ENCODE peak calls at places on chromosome 1, in eight cellular contexts. One of them, this sample, is unnamed. For H3K27me3, the result is how much of the 10 kb centered on the place peaks cover.

GRCh38 chr1:202800742-202801141 is 7.5 kb downstream of the KDM5B start:
- DNase-seq in cardiac muscle cell: no peak
- DNase-seq in ascending aorta: no peak
- DNase-seq in BE2C: no peak
- DNase-seq in small intestine: no peak
- DNase-seq in right lobe of liver: no peak
- DNase-seq in neuronal stem cell: no peak
- DNase-seq in HCT116: no peak
- DNase-seq in this sample: no peak

GRCh38 chr1:6502000-6502891 is 10.8 kb upstream of the PLEKHG5 start:
- DNase-seq in BE2C: peak
- DNase-seq in neuronal stem cell: no peak
- DNase-seq in right lobe of liver: peak
- DNase-seq in small intestine: no peak
- DNase-seq in cardiac muscle cell: no peak
- DNase-seq in ascending aorta: no peak
- DNase-seq in HCT116: no peak
- DNase-seq in this sample: no peak

GRCh38 chr1:203692565-203693470 is 66.2 kb downstream of the ATP2B4 start:
- DNase-seq in neuronal stem cell: no peak
- DNase-seq in small intestine: peak
- DNase-seq in HCT116: peak
- DNase-seq in ascending aorta: peak
- DNase-seq in BE2C: no peak
- DNase-seq in right lobe of liver: no peak
- DNase-seq in cardiac muscle cell: peak
- DNase-seq in this sample: no peak

GRCh38 chr1:3628445-3628844 is 3.6 kb downstream of the TPRG1L start:
- DNase-seq in HCT116: no peak
- DNase-seq in neuronal stem cell: no peak
- DNase-seq in BE2C: no peak
- DNase-seq in right lobe of liver: peak
- DNase-seq in ascending aorta: no peak
- DNase-seq in cardiac muscle cell: no peak
- DNase-seq in small intestine: no peak
- DNase-seq in this sample: no peak

GRCh38 chr1:198079432-198079951 is 77.3 kb upstream of the NEK7 start:
- DNase-seq in ascending aorta: no peak
- DNase-seq in BE2C: no peak
- DNase-seq in right lobe of liver: no peak
- DNase-seq in small intestine: peak
- DNase-seq in HCT116: no peak
- DNase-seq in cardiac muscle cell: no peak
- DNase-seq in neuronal stem cell: no peak
- DNase-seq in this sample: no peak

GRCh38 chr1:81693316-81693715 is 107.4 kb upstream of the ADGRL2 start:
- DNase-seq in cardiac muscle cell: no peak
- DNase-seq in ascending aorta: no peak
- DNase-seq in neuronal stem cell: no peak
- DNase-seq in HCT116: no peak
- DNase-seq in BE2C: no peak
- DNase-seq in small intestine: no peak
- DNase-seq in right lobe of liver: no peak
- DNase-seq in this sample: no peak

GRCh38 chr1:12543747-12544146 is 74.3 kb downstream of the DHRS3 start:
- DNase-seq in HCT116: no peak
- DNase-seq in neuronal stem cell: no peak
- DNase-seq in ascending aorta: no peak
- DNase-seq in small intestine: peak
- DNase-seq in BE2C: no peak
- DNase-seq in cardiac muscle cell: no peak
- DNase-seq in right lobe of liver: no peak
- DNase-seq in this sample: no peak

GRCh38 chr1:184838374-184838995 is 83.8 kb upstream of the EDEM3 start:
- DNase-seq in HCT116: no peak
- DNase-seq in BE2C: no peak
- DNase-seq in neuronal stem cell: no peak
- DNase-seq in small intestine: peak
- DNase-seq in ascending aorta: peak
- DNase-seq in right lobe of liver: no peak
- DNase-seq in cardiac muscle cell: no peak
- DNase-seq in this sample: no peak

GRCh38 chr1:205324781-205325180 is 3.2 kb upstream of the NUAK2 start:
- DNase-seq in HCT116: no peak
- DNase-seq in neuronal stem cell: no peak
- DNase-seq in ascending aorta: no peak
- DNase-seq in small intestine: peak
- DNase-seq in BE2C: no peak
- DNase-seq in right lobe of liver: no peak
- DNase-seq in cardiac muscle cell: no peak
- DNase-seq in this sample: no peak

GRCh38 chr1:10283318-10283984 is 73.1 kb downstream of the KIF1B start:
- DNase-seq in BE2C: peak
- DNase-seq in right lobe of liver: no peak
- DNase-seq in neuronal stem cell: no peak
- DNase-seq in cardiac muscle cell: no peak
- DNase-seq in HCT116: no peak
- DNase-seq in ascending aorta: no peak
- DNase-seq in small intestine: no peak
- DNase-seq in this sample: no peak

GRCh38 chr1:18653375-18653774 is 22.7 kb downstream of the PAX7 start:
- DNase-seq in neuronal stem cell: no peak
- DNase-seq in small intestine: no peak
- DNase-seq in ascending aorta: no peak
- DNase-seq in right lobe of liver: no peak
- DNase-seq in cardiac muscle cell: no peak
- DNase-seq in BE2C: no peak
- DNase-seq in HCT116: no peak
- DNase-seq in this sample: no peak

GRCh38 chr1:225348400-225348799 is 79.4 kb downstream of the LBR start:
- DNase-seq in BE2C: no peak
- DNase-seq in small intestine: no peak
- DNase-seq in neuronal stem cell: no peak
- DNase-seq in cardiac muscle cell: no peak
- DNase-seq in right lobe of liver: no peak
- DNase-seq in ascending aorta: no peak
- DNase-seq in HCT116: no peak
- DNase-seq in this sample: no peak

GRCh38 chr1:185581961-185582725 is 152.0 kb upstream of the HMCN1 start:
- DNase-seq in ascending aorta: no peak
- DNase-seq in HCT116: no peak
- DNase-seq in BE2C: no peak
- DNase-seq in small intestine: no peak
- DNase-seq in cardiac muscle cell: no peak
- DNase-seq in right lobe of liver: no peak
- DNase-seq in neuronal stem cell: no peak
- DNase-seq in this sample: no peak

GRCh38 chr1:8427493-8427892 is 109.6 kb downstream of the SLC45A1 start:
- DNase-seq in neuronal stem cell: no peak
- DNase-seq in small intestine: peak
- DNase-seq in HCT116: no peak
- DNase-seq in BE2C: no peak
- DNase-seq in ascending aorta: no peak
- DNase-seq in cardiac muscle cell: no peak
- DNase-seq in right lobe of liver: no peak
- DNase-seq in this sample: no peak

DNA sequence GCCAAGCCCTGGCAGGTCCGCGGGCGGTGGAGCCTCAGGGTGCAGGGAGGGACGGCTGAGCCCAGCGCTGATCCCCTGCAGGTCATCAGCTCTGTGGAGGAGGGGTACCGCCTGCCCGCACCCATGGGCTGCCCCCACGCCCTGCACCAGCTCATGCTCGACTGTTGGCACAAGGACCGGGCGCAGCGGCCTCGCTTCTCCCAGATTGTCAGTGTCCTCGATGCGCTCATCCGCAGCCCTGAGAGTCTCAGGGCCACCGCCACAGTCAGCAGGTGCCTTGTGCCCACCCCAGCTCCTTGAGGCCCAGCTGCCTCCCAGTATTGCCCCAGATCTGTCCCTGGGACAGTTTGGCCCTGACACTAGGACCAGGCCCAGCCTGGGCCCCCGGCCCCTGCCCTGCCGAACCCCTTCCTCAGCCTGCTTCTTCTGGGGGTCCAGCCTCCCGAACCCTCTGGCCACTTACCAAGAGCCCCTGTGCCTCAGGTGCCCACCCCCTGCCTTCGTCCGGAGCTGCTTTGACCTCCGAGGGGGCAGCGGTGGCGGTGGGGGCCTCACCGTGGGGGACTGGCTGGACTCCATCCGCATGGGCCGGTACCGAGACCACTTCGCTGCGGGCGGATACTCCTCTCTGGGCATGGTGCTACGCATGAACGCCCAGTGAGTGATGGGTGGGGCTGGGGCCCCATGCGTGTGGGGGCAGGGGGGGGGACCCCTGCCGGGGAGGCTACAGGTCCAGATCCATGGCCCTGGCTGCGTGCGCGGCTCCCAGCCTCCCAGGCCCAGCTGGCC is 35.4 kb upstream of the C1QA start:
- DNase-seq in neuronal stem cell: no peak
- DNase-seq in ascending aorta: no peak
- DNase-seq in BE2C: no peak
- DNase-seq in cardiac muscle cell: no peak
- DNase-seq in right lobe of liver: no peak
- DNase-seq in HCT116: no peak
- DNase-seq in small intestine: no peak
- DNase-seq in this sample: no peak
- H3K27me3 ChIP-seq in neuronal stem cell: half or more
- H3K27me3 ChIP-seq in ascending aorta: under half
- H3K27me3 ChIP-seq in BE2C: under half
- H3K27me3 ChIP-seq in cardiac muscle cell: half or more
- H3K27me3 ChIP-seq in right lobe of liver: under half
- H3K27me3 ChIP-seq in HCT116: under half
- H3K27me3 ChIP-seq in small intestine: under half
- H3K27me3 ChIP-seq in this sample: half or more

GRCh38 chr1:61477301-61477700 is 247.6 kb downstream of the TM2D1 start:
- DNase-seq in right lobe of liver: no peak
- DNase-seq in neuronal stem cell: no peak
- DNase-seq in small intestine: no peak
- DNase-seq in HCT116: no peak
- DNase-seq in cardiac muscle cell: no peak
- DNase-seq in ascending aorta: no peak
- DNase-seq in BE2C: no peak
- DNase-seq in this sample: no peak
- H3K27me3 ChIP-seq in right lobe of liver: under half
- H3K27me3 ChIP-seq in neuronal stem cell: under half
- H3K27me3 ChIP-seq in small intestine: under half
- H3K27me3 ChIP-seq in HCT116: under half
- H3K27me3 ChIP-seq in cardiac muscle cell: under half
- H3K27me3 ChIP-seq in ascending aorta: under half
- H3K27me3 ChIP-seq in BE2C: under half
- H3K27me3 ChIP-seq in this sample: under half

GRCh38 chr1:23215751-23216449 is 1.4 kb downstream of the HTR1D start:
- DNase-seq in cardiac muscle cell: peak
- DNase-seq in ascending aorta: no peak
- DNase-seq in neuronal stem cell: no peak
- DNase-seq in small intestine: peak
- DNase-seq in right lobe of liver: no peak
- DNase-seq in HCT116: no peak
- DNase-seq in BE2C: no peak
- DNase-seq in this sample: peak

GRCh38 chr1:23214640-23215039 is 2.7 kb downstream of the HTR1D start:
- DNase-seq in BE2C: no peak
- DNase-seq in cardiac muscle cell: no peak
- DNase-seq in HCT116: no peak
- DNase-seq in small intestine: no peak
- DNase-seq in ascending aorta: no peak
- DNase-seq in right lobe of liver: no peak
- DNase-seq in neuronal stem cell: no peak
- DNase-seq in this sample: no peak

GRCh38 chr1:23216771-23217420 is 406 bp downstream of the HTR1D start:
- DNase-seq in small intestine: peak
- DNase-seq in HCT116: no peak
- DNase-seq in ascending aorta: no peak
- DNase-seq in neuronal stem cell: peak
- DNase-seq in BE2C: peak
- DNase-seq in right lobe of liver: no peak
- DNase-seq in cardiac muscle cell: peak
- DNase-seq in this sample: no peak

GRCh38 chr1:23215291-23215690 is 2.0 kb downstream of the HTR1D start:
- DNase-seq in small intestine: no peak
- DNase-seq in HCT116: no peak
- DNase-seq in ascending aorta: no peak
- DNase-seq in cardiac muscle cell: no peak
- DNase-seq in neuronal stem cell: no peak
- DNase-seq in right lobe of liver: no peak
- DNase-seq in BE2C: no peak
- DNase-seq in this sample: no peak

DNA sequence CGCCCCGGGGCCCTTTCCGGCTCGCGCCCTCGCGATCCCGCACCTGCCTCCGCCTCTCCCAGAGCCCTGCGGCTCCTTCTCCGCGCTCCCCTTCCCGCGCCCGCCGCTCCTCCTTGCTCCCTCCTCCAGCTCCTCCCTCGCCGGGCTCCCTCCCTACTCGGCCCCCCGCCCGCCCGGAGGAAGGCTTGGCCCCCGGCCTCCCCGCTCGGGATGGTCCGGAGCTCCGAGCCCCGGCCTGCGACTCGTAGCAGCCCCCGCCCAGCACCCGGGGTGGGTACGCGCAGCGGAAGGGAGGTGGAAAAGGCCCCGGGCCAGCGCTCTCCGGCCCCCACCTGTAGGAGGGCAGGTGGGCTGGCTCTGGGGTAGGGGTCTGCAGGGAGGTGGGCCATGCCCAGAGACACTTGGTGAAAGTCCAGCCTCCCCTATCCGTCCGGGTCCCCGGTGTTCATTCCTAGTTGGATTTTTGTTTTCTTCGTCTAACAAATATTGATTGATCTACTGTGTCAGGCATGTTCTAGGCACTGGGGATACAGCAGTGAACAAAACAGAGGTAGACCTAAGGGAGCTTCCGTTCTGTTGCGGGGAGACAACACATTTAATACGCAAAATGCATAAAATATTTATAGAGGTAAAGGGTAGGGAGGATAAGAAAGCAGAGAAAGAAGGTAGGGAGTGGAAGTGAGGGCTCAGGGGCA is at the start of gene HTR1D:
- DNase-seq in cardiac muscle cell: peak
- DNase-seq in neuronal stem cell: peak
- DNase-seq in BE2C: peak
- DNase-seq in small intestine: peak
- DNase-seq in HCT116: no peak
- DNase-seq in right lobe of liver: no peak
- DNase-seq in ascending aorta: no peak
- DNase-seq in this sample: no peak
- H3K27me3 ChIP-seq in cardiac muscle cell: half or more
- H3K27me3 ChIP-seq in neuronal stem cell: half or more
- H3K27me3 ChIP-seq in BE2C: under half
- H3K27me3 ChIP-seq in small intestine: under half
- H3K27me3 ChIP-seq in HCT116: under half
- H3K27me3 ChIP-seq in right lobe of liver: under half
- H3K27me3 ChIP-seq in ascending aorta: under half
- H3K27me3 ChIP-seq in this sample: under half

DNA sequence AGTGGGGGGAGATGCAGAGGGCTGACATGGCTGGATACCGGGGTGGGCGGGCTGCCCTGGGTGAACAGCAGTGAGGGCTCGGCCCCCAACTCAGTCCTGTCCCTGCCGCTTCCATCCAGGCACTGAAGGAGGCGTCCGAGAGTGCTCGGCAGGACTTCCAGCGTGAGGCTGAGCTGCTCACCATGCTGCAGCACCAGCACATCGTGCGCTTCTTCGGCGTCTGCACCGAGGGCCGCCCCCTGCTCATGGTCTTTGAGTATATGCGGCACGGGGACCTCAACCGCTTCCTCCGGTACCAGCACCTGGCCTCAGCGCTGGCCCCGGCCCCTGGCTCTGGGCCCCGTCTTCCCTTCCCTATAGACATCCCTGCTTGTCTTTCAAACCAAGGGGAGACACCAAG is 15.6 kb downstream of the NTRK1 start:
- DNase-seq in ascending aorta: no peak
- DNase-seq in right lobe of liver: no peak
- DNase-seq in small intestine: no peak
- DNase-seq in HCT116: no peak
- DNase-seq in cardiac muscle cell: no peak
- DNase-seq in neuronal stem cell: no peak
- DNase-seq in BE2C: no peak
- DNase-seq in this sample: no peak
- H3K27me3 ChIP-seq in ascending aorta: under half
- H3K27me3 ChIP-seq in right lobe of liver: under half
- H3K27me3 ChIP-seq in small intestine: under half
- H3K27me3 ChIP-seq in HCT116: under half
- H3K27me3 ChIP-seq in cardiac muscle cell: under half
- H3K27me3 ChIP-seq in neuronal stem cell: half or more
- H3K27me3 ChIP-seq in BE2C: under half
- H3K27me3 ChIP-seq in this sample: under half

This sample was measured in HepG2.